ENCODE peak calls at places on chromosomes 2 and 18, in four cellular contexts. H, W, E and O are unnamed samples.

GRCh38 chr18:66560092-66560491 is 43.8 kb downstream of the CDH19 start:
- DNase-seq in H (no peak), W (no peak), E (no peak), O (no peak)

GRCh38 chr2:196113061-196113974 is 44.7 kb upstream of the DNAH7 start:
- DNase-seq in H (no peak), W (no peak), E (peak; percentile 24), O (no peak)

GRCh38 chr2:229673676-229674075 is 40.7 kb downstream of the DNER start:
- DNase-seq in H (no peak), W (no peak), E (no peak), O (no peak)

GRCh38 chr2:132690664-132691303 is 20.8 kb upstream of the LYPD1 start:
- DNase-seq in H (no peak), W (no peak), E (no peak), O (no peak)

GRCh38 chr2:189163889-189164288 is 15.7 kb downstream of the COL5A2 start:
- DNase-seq in H (no peak), W (no peak), E (no peak), O (peak; percentile 93)

GRCh38 chr2:233442028-233442310 is 87.7 kb downstream of the DGKD start:
- DNase-seq in H (no peak), W (no peak), E (no peak), O (no peak)

GRCh38 chr2:111715987-111716900 is 167.7 kb downstream of the ANAPC1 start:
- DNase-seq in H (no peak), W (no peak), E (no peak), O (no peak)

GRCh38 chr2:100013892-100014677 is 128.3 kb downstream of the AFF3 start:
- DNase-seq in H (peak; percentile 25), W (peak; percentile 55), E (peak; percentile 14), O (peak; percentile 69)

GRCh38 chr18:34224423-34225217 is at the start of gene NOL4:
- DNase-seq in H (peak; percentile 98), W (peak; percentile 99), E (peak; percentile 98), O (no peak)

GRCh38 chr2:221166283-221166682 is 405.8 kb downstream of the EPHA4 start:
- DNase-seq in H (no peak), W (no peak), E (no peak), O (no peak)

GRCh38 chr18:35376742-35377695 is at the start of gene ZNF396:
- DNase-seq in H (peak; percentile 41), W (peak; percentile 90), E (peak; percentile 45), O (peak; percentile 48)

GRCh38 chr2:209629622-209630021 is 142.0 kb upstream of the UNC80 start:
- DNase-seq in H (no peak), W (no peak), E (no peak), O (no peak)

GRCh38 chr2:51103205-51103604 is 71.3 kb upstream of the NRXN1 start:
- DNase-seq in H (peak; percentile 29), W (peak; percentile 67), E (peak; percentile 49), O (peak; percentile 87)

GRCh38 chr2:19804861-19805260 is 96.9 kb downstream of the TTC32 start:
- DNase-seq in H (no peak), W (peak; percentile 0), E (no peak), O (no peak)

GRCh38 chr18:48300463-48300961 is 108.7 kb downstream of the ZBTB7C start:
- DNase-seq in H (no peak), W (peak; percentile 77), E (no peak), O (no peak)

GRCh38 chr2:191383486-191383885 is 138.3 kb downstream of the MYO1B start:
- DNase-seq in H (no peak), W (no peak), E (no peak), O (no peak)

GRCh38 chr2:189402932-189403331 is 38.3 kb upstream of the WDR75 start:
- DNase-seq in H (no peak), W (no peak), E (no peak), O (no peak)

GRCh38 chr2:38159621-38160020 is 83.7 kb upstream of the CYP1B1 start:
- DNase-seq in H (no peak), W (no peak), E (no peak), O (no peak)

GRCh38 chr2:39772086-39772811 is 6.8 kb downstream of the THUMPD2 start:
- DNase-seq in H (no peak), W (no peak), E (no peak), O (no peak)

GRCh38 chr2:196314780-196315179 is 143.4 kb upstream of the STK17B start:
- DNase-seq in H (no peak), W (no peak), E (no peak), O (peak; percentile 9)

GRCh38 chr2:46066116-46066515 is 231.1 kb upstream of the EPAS1 start:
- DNase-seq in H (no peak), W (no peak), E (no peak), O (no peak)

GRCh38 chr18:80159713-80160636 is 50.9 kb downstream of the ADNP2 start:
- DNase-seq in H (peak; percentile 39), W (peak; percentile 75), E (no peak), O (no peak)

GRCh38 chr2:112623913-112624777 is 21.6 kb upstream of the SLC20A1 start:
- DNase-seq in H (no peak), W (no peak), E (no peak), O (peak; percentile 15)

DNA sequence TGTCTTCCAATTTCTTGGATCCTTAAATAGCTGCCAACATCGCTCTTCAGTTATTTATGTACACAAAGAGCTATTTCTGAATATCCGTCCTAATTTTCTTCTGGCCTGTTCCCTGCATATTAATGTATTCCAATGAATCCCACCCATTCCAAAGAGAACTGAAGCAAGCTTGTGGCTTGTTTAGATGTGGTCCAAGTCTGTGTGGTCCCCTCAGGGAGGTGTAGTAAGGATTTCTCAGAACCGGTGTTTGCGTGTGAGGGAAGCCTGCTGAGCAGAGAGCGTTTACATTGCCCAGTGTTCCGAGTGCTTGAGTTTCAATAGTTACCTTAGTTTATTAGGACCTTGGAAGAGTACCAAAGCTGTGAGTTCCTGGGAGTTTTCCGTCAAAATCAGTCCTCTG is 25.1 kb upstream of the IL1R1 start:
- DNase-seq in H (no peak), W (no peak), E (no peak), O (no peak)
- H2BK5ac ChIP-seq in H (no peak overlapping the region), W (no peak overlapping the region), E (no peak overlapping the region), O (no peak overlapping the region)

GRCh38 chr2:222752731-222753130 is 81.3 kb downstream of the MOGAT1 start:
- DNase-seq in H (no peak), W (no peak), E (peak; percentile 81), O (no peak)

GRCh38 chr2:222754324-222754723 is 82.9 kb downstream of the MOGAT1 start:
- DNase-seq in H (no peak), W (no peak), E (no peak), O (no peak)

GRCh38 chr2:222751238-222751637 is 79.8 kb downstream of the MOGAT1 start:
- DNase-seq in H (no peak), W (no peak), E (no peak), O (no peak)

GRCh38 chr2:222751821-222752719 is 80.6 kb downstream of the MOGAT1 start:
- DNase-seq in H (no peak), W (no peak), E (no peak), O (no peak)

DNA sequence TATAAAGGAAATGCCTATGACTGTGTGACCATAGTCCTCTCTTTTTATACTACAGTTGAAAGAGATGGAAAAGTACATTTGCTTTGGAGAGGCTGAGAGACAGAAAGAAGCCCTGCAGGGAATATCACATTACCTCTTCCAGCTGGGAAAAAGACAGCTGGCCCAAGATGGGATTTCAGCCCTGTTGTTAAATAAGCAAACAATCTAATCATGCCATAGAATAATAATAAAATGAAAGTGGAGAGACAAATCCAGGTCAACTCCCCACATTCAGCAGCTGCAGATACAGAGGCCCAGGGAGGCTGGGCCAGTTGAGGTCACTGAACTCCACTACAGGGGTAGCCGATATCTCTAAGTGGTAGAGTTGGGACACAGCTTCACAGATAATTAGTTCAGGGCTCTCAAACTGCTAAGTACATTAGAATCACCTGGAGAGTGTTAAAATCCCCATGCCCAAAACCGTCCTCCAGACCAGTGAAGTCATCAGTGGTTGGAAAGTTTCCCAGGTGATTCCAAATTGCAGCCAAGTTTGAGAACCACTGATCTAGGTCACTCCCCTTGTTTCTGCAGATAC is 81.9 kb downstream of the MOGAT1 start:
- DNase-seq in H (no peak), W (no peak), E (peak; percentile 33), O (no peak)
- H2BK120ac ChIP-seq in H (no peak overlapping the region), W (no peak overlapping the region), E (no peak overlapping the region), O (no peak overlapping the region)

GRCh38 chr2:53403836-53404413 is 363.7 kb upstream of the CHAC2 start:
- DNase-seq in H (no peak), W (no peak), E (no peak), O (peak; percentile 42)
- H2BK5ac ChIP-seq in H (no peak overlapping the region), W (no peak overlapping the region), E (no peak overlapping the region), O (no peak overlapping the region)

GRCh38 chr2:174952607-174953006 is 52.6 kb downstream of the CHN1 start:
- DNase-seq in H (no peak), W (no peak), E (no peak), O (no peak)
- H2BK120ac ChIP-seq in H (no peak overlapping the region), W (no peak overlapping the region), E (no peak overlapping the region), O (no peak overlapping the region)